ENCODE peak calls at places on chromosomes 12 and 14, in seven cellular contexts. I is pancreas, E is GM06990, L is omental fat pad, W is Peyer's patch, T is tibial artery, X is nephron progenitor cell. H is an unnamed sample.
A peak's percentile ranks its signal among the peaks of the same experiment; 100 is the strongest.

GRCh38 chr12:24997496-24997895 is 48.6 kb upstream of the BCAT1 start:
- DNase-seq in I (no peak), E (no peak), L (no peak), W (no peak), T (no peak), X (no peak), H (no peak)

GRCh38 chr12:42987216-42987631 is 397.7 kb upstream of the PRICKLE1 start:
- DNase-seq in I (no peak), E (no peak), L (no peak), W (no peak), T (no peak), X (peak; percentile 41), H (no peak)

GRCh38 chr12:124188561-124189405 is 106.1 kb upstream of the RFLNA start:
- DNase-seq in I (no peak), E (no peak), L (no peak), W (no peak), T (no peak), X (no peak), H (no peak)

GRCh38 chr14:66495214-66496098 is 9.3 kb downstream of the CCDC196 start:
- DNase-seq in I (peak; percentile 53), E (peak; percentile 15), L (no peak), W (no peak), T (peak; percentile 32), X (peak; percentile 24), H (peak; percentile 35)

GRCh38 chr12:124725612-124726237 is 137.9 kb downstream of the SCARB1 start:
- DNase-seq in I (no peak), E (no peak), L (no peak), W (no peak), T (no peak), X (no peak), H (no peak)

GRCh38 chr12:117119592-117120198 is 20.5 kb upstream of the TESC start:
- DNase-seq in I (peak; percentile 60), E (no peak), L (no peak), W (no peak), T (peak; percentile 58), X (peak; percentile 34), H (peak; percentile 67)

GRCh38 chr12:47591795-47592194 is 114.0 kb downstream of the RPAP3 start:
- DNase-seq in I (no peak), E (no peak), L (no peak), W (no peak), T (no peak), X (no peak), H (no peak)

GRCh38 chr12:122834921-122835692 is at the start of gene HIP1R:
- DNase-seq in I (peak; percentile 63), E (no peak), L (no peak), W (peak; percentile 84), T (no peak), X (no peak), H (peak; percentile 88)

GRCh38 chr12:92759634-92760268 is 57.0 kb downstream of the PLEKHG7 start:
- DNase-seq in I (no peak), E (no peak), L (no peak), W (no peak), T (no peak), X (no peak), H (no peak)

GRCh38 chr12:65948320-65949008 is 124.2 kb downstream of the HMGA2 start:
- DNase-seq in I (peak; percentile 69), E (no peak), L (peak; percentile 60), W (no peak), T (peak; percentile 54), X (no peak), H (no peak)

GRCh38 chr12:25529738-25530137 is 23.3 kb downstream of the LMNTD1 start:
- DNase-seq in I (no peak), E (no peak), L (no peak), W (no peak), T (no peak), X (no peak), H (no peak)

GRCh38 chr14:67395876-67396189 is 16.1 kb downstream of the PLEK2 start:
- DNase-seq in I (no peak), E (no peak), L (no peak), W (no peak), T (no peak), X (no peak), H (no peak)

GRCh38 chr14:102063808-102064429 is 22.9 kb downstream of the HSP90AA1 start:
- DNase-seq in I (no peak), E (no peak), L (no peak), W (no peak), T (no peak), X (no peak), H (no peak)

GRCh38 chr12:78209851-78210493 is 379.3 kb downstream of the NAV3 start:
- DNase-seq in I (no peak), E (no peak), L (no peak), W (no peak), T (no peak), X (no peak), H (no peak)

GRCh38 chr12:132447327-132447720 is 42.6 kb upstream of the FBRSL1 start:
- DNase-seq in I (no peak), E (no peak), L (no peak), W (no peak), T (no peak), X (no peak), H (no peak)

GRCh38 chr14:105474478-105475268 is at the start of gene CRIP2:
- DNase-seq in I (no peak), E (no peak), L (no peak), W (no peak), T (no peak), X (peak; percentile 72), H (peak; percentile 91)

GRCh38 chr14:54625158-54625557 is 58.2 kb downstream of the SAMD4A start:
- DNase-seq in I (no peak), E (no peak), L (no peak), W (no peak), T (no peak), X (no peak), H (no peak)

GRCh38 chr14:63891148-63891964 is 38.6 kb downstream of the SYNE2 start:
- DNase-seq in I (no peak), E (no peak), L (no peak), W (no peak), T (no peak), X (peak; percentile 3), H (no peak)

GRCh38 chr12:80293347-80293746 is 150.7 kb upstream of the PTPRQ start:
- DNase-seq in I (no peak), E (peak; percentile 26), L (no peak), W (no peak), T (no peak), X (no peak), H (no peak)

GRCh38 chr12:111447571-111448265 is 42.0 kb downstream of the SH2B3 start:
- DNase-seq in I (no peak), E (no peak), L (no peak), W (no peak), T (no peak), X (no peak), H (no peak)

GRCh38 chr14:90500665-90501370 is 104.0 kb downstream of the CALM1 start:
- DNase-seq in I (no peak), E (no peak), L (no peak), W (no peak), T (no peak), X (no peak), H (no peak)

GRCh38 chr14:80260649-80261048 is 49.3 kb upstream of the DIO2 start:
- DNase-seq in I (no peak), E (no peak), L (no peak), W (no peak), T (no peak), X (no peak), H (no peak)

GRCh38 chr14:25411933-25412757 is 362.2 kb upstream of the STXBP6 start:
- DNase-seq in I (no peak), E (no peak), L (no peak), W (no peak), T (no peak), X (peak; percentile 30), H (no peak)

GRCh38 chr14:59069455-59069854 is 119.0 kb upstream of the DAAM1 start:
- DNase-seq in I (no peak), E (no peak), L (no peak), W (no peak), T (no peak), X (no peak), H (no peak)

GRCh38 chr12:102034346-102034745 is 27.4 kb downstream of the WASHC3 start:
- DNase-seq in I (no peak), E (no peak), L (no peak), W (no peak), T (no peak), X (no peak), H (no peak)

GRCh38 chr12:108310489-108310888 is 28.6 kb downstream of the CMKLR1 start:
- DNase-seq in I (no peak), E (no peak), L (no peak), W (no peak), T (no peak), X (no peak), H (no peak)

GRCh38 chr14:45807187-45807586 is 554.2 kb upstream of the MIS18BP1 start:
- DNase-seq in I (no peak), E (no peak), L (no peak), W (no peak), T (no peak), X (no peak), H (no peak)

DNA sequence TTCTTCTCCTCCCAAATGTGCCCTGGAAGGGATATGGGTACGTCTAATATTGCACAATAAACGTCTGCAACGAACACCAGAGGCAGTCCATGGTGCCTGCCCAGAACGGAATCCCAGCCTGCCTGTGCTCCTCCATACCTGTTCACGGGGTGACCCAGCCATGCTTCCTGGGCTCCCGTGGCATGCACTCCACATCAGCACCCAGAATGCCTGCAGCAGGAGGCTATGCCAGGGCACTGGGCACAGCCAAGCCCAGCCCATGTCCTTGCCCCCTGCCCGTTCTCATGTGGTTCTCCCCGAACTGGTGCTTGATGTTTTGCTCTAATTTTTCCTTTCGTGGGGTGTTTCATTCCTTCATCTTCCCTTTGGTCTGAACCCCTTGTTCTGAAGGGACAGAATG is 404.3 kb downstream of the BCL11B start:
- DNase-seq in I (no peak), E (no peak), L (no peak), W (no peak), T (no peak), X (no peak), H (no peak)
- TF ChIP-seq CTCF in I (no peak), E (no peak), L (no peak), W (no peak), T (no peak), X (no peak), H (no peak)

GRCh38 chr14:72404998-72405397 is 472.8 kb downstream of the RGS6 start:
- DNase-seq in I (no peak), E (no peak), L (no peak), W (no peak), T (no peak), X (no peak), H (no peak)
- TF ChIP-seq CTCF in I (no peak), E (no peak), L (no peak), W (no peak), T (no peak), X (no peak), H (no peak)

GRCh38 chr12:49298160-49298559 is 3.2 kb downstream of the PRPH start:
- DNase-seq in I (no peak), E (no peak), L (no peak), W (no peak), T (no peak), X (no peak), H (no peak)
- TF ChIP-seq CTCF in I (no peak), E (peak; percentile 39), L (no peak), W (no peak), T (no peak), X (no peak), H (peak; percentile 22)

DNA sequence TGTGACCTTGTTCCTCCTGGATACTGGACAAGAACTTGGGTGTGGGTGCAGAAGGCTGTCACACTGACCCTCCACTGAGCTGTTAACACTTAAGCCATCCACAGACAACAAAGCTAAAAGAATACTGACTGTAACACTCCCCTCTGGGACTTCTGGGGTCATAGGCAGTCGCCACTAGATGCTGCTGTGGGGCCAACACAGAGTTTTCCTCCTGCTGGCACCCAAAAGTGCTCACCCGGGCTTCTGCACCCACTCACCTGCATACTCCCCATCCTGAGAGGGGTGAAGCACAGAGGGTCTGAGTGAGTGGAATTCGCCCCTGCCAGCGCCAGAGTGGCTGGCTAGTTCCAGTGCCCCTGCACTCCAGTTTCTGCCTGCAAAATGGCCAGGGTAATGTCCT is 422.4 kb upstream of the LMO3 start:
- DNase-seq in I (no peak), E (no peak), L (no peak), W (no peak), T (no peak), X (no peak), H (no peak)
- TF ChIP-seq CTCF in I (no peak), E (no peak), L (no peak), W (no peak), T (no peak), X (no peak), H (no peak)